ENCODE peak calls at places on chromosomes 13 and 19, in five cellular contexts. Y, J, Q, U and V are unnamed samples.
A peak's percentile ranks its signal among the peaks of the same experiment; 100 is the strongest.

GRCh38 chr13:95564948-95565347 is 12.4 kb downstream of the CLDN10 start:
- DNase-seq in Y (no peak), J (peak; percentile 89), Q (peak; percentile 67), U (no peak), V (peak; percentile 43)

GRCh38 chr13:106521101-106521799 is 14.2 kb downstream of the EFNB2 start:
- DNase-seq in Y (no peak), J (no peak), Q (no peak), U (no peak), V (no peak)

GRCh38 chr19:18603958-18604819 is 2.4 kb downstream of the CRLF1 start:
- DNase-seq in Y (no peak), J (no peak), Q (no peak), U (no peak), V (no peak)

GRCh38 chr13:20716951-20717350 is 13.5 kb downstream of the IL17D start:
- DNase-seq in Y (no peak), J (no peak), Q (no peak), U (no peak), V (no peak)

GRCh38 chr13:66469745-66470144 is 760.4 kb downstream of the PCDH9 start:
- DNase-seq in Y (no peak), J (no peak), Q (no peak), U (no peak), V (no peak)

GRCh38 chr19:19259741-19260140 is 13.4 kb downstream of the TM6SF2 start:
- DNase-seq in Y (no peak), J (peak; percentile 55), Q (no peak), U (no peak), V (no peak)

GRCh38 chr13:93225610-93226009 is 997 bp upstream of the GPC6 start:
- DNase-seq in Y (no peak), J (no peak), Q (no peak), U (no peak), V (no peak)

GRCh38 chr13:40345654-40346372 is 320.6 kb downstream of the FOXO1 start:
- DNase-seq in Y (no peak), J (no peak), Q (no peak), U (no peak), V (no peak)

GRCh38 chr19:33064778-33065550 is at the start of gene RHPN2:
- DNase-seq in Y (peak; percentile 48), J (peak; percentile 71), Q (no peak), U (no peak), V (peak; percentile 62)

GRCh38 chr13:40502236-40502635 is 164.2 kb downstream of the FOXO1 start:
- DNase-seq in Y (no peak), J (peak; percentile 21), Q (no peak), U (no peak), V (no peak)

GRCh38 chr13:65532231-65532630 is 1697.9 kb downstream of the PCDH9 start:
- DNase-seq in Y (no peak), J (no peak), Q (no peak), U (no peak), V (no peak)

GRCh38 chr19:367963-368623 is 23.5 kb upstream of the MIER2 start:
- DNase-seq in Y (no peak), J (no peak), Q (no peak), U (no peak), V (no peak)

GRCh38 chr19:18538115-18538514 is 5.3 kb downstream of the FKBP8 start:
- DNase-seq in Y (no peak), J (no peak), Q (no peak), U (no peak), V (no peak)

GRCh38 chr13:69168436-69168835 is 939.2 kb upstream of the ATXN8OS start:
- DNase-seq in Y (no peak), J (no peak), Q (no peak), U (no peak), V (no peak)

GRCh38 chr19:6686628-6686975 is 16.6 kb upstream of the TNFSF14 start:
- DNase-seq in Y (no peak), J (no peak), Q (no peak), U (no peak), V (no peak)

GRCh38 chr13:26487781-26488180 is 69.7 kb upstream of the WASF3 start:
- DNase-seq in Y (no peak), J (no peak), Q (no peak), U (no peak), V (no peak)

GRCh38 chr13:50365300-50365682 is 350.0 kb downstream of the KCNRG start:
- DNase-seq in Y (no peak), J (peak; percentile 22), Q (no peak), U (no peak), V (no peak)

GRCh38 chr13:107716741-107717140 is 498.6 kb downstream of the LIG4 start:
- DNase-seq in Y (no peak), J (no peak), Q (no peak), U (no peak), V (no peak)

GRCh38 chr13:75518439-75519088 is 19.1 kb downstream of the COMMD6 start:
- DNase-seq in Y (no peak), J (no peak), Q (no peak), U (no peak), V (no peak)

GRCh38 chr13:44396963-44397580 is 23.4 kb downstream of the SERP2 start:
- DNase-seq in Y (peak; percentile 43), J (peak; percentile 11), Q (peak; percentile 48), U (no peak), V (no peak)

GRCh38 chr13:20227730-20228129 is 4.4 kb downstream of the GJB6 start:
- DNase-seq in Y (no peak), J (no peak), Q (no peak), U (no peak), V (no peak)

GRCh38 chr19:51368366-51369282 is at the start of gene CLDND2:
- DNase-seq in Y (no peak), J (no peak), Q (no peak), U (no peak), V (no peak)

GRCh38 chr13:107441279-107441678 is 774.1 kb downstream of the LIG4 start:
- DNase-seq in Y (no peak), J (peak; percentile 20), Q (peak; percentile 79), U (peak; percentile 36), V (peak; percentile 48)

GRCh38 chr19:50059045-50059444 is 33.2 kb downstream of the ZNF473 start:
- DNase-seq in Y (no peak), J (no peak), Q (no peak), U (no peak), V (no peak)

GRCh38 chr13:102235689-102236088 is 166.2 kb downstream of the FGF14 start:
- DNase-seq in Y (no peak), J (no peak), Q (no peak), U (no peak), V (no peak)

GRCh38 chr13:45966715-45967114 is 85.8 kb downstream of the ZC3H13 start:
- DNase-seq in Y (no peak), J (no peak), Q (no peak), U (no peak), V (no peak)

GRCh38 chr19:31338069-31338767 is 11.0 kb downstream of the TSHZ3 start:
- DNase-seq in Y (peak; percentile 69), J (peak; percentile 77), Q (no peak), U (no peak), V (peak; percentile 29)

GRCh38 chr13:102198418-102199322 is 203.2 kb downstream of the FGF14 start:
- DNase-seq in Y (no peak), J (peak; percentile 44), Q (no peak), U (no peak), V (no peak)

GRCh38 chr13:112588490-112589297 is 741 bp upstream of the TUBGCP3 start:
- DNase-seq in Y (no peak), J (no peak), Q (no peak), U (no peak), V (no peak)

GRCh38 chr13:64078025-64078424 is 2662.4 kb upstream of the PCDH20 start:
- DNase-seq in Y (no peak), J (no peak), Q (no peak), U (no peak), V (no peak)

GRCh38 chr13:40505196-40505595 is 161.2 kb downstream of the FOXO1 start:
- DNase-seq in Y (no peak), J (no peak), Q (no peak), U (no peak), V (no peak)

GRCh38 chr19:1247747-1248453 is 483 bp upstream of the MIDN start:
- DNase-seq in Y (peak; percentile 90), J (peak; percentile 80), Q (no peak), U (no peak), V (peak; percentile 56)

GRCh38 chr13:48961379-48961778 is 14.3 kb upstream of the FNDC3A start:
- DNase-seq in Y (no peak), J (no peak), Q (no peak), U (no peak), V (no peak)

GRCh38 chr13:31172535-31172934 is 10.8 kb upstream of the HSPH1 start:
- DNase-seq in Y (no peak), J (peak; percentile 95), Q (peak; percentile 79), U (peak; percentile 49), V (peak; percentile 88)

GRCh38 chr19:39399684-39400465 is 6.8 kb upstream of the ZFP36 start:
- DNase-seq in Y (peak; percentile 7), J (no peak), Q (no peak), U (no peak), V (no peak)

GRCh38 chr19:45470147-45471081 is 2.6 kb downstream of the FOSB start:
- DNase-seq in Y (no peak), J (peak; percentile 65), Q (no peak), U (no peak), V (peak; percentile 62)
- H3K4me3 ChIP-seq in Y (peak overlapping the region; percentile 67), J (peak overlapping the region; percentile 81), Q (peak overlapping the region; percentile 59), U (peak overlapping the region; percentile 96), V (peak overlapping the region; percentile 99)

DNA sequence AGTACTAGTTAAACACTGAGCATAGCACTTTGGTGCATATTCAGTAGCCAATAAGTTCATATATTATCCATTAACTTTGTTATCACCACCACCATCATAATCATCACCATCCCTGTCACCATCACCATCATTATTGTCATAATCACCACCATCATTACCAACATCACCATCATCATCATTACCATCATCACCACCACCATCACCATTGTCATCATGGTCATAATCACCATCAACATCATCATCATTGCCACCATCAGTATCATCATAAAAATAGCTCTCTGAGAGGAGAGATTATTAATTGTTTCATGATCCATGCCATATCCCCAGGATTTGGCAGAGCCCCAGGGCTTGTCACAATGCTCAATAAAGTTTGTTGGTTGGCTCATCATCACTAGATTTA is 49.3 kb downstream of the MBD3L1 start:
- DNase-seq in Y (no peak), J (no peak), Q (no peak), U (no peak), V (no peak)
- TF ChIP-seq CTCF in Y (no peak), J (no peak), Q (no peak), U (no peak), V (no peak)

DNA sequence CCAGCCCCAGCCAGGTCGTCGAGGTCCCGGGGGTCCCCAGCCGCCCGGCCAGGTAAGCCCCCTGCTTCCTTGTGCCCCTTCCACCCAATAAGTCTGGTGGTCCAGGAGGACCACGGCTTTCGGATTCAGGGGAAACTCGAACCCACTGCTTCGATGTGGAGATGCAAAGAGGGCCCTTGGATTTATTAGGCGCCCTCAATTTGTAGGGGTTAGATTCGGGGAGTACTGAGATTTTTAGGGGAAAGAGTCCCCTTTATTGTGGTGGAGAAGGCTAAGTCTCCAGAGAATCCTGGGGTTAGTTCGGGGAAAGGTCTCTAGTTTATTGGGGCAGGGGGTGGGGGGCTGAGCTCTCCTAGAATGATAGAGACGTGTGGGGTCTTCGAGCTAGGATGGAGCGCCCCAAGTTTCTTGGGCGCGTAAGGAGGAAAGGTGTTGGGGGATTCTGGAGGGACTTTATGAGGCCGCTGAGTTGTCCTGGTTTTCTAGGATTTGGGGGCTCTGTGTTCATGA is 3.8 kb upstream of the LTBP4 start:
- DNase-seq in Y (peak; percentile 15), J (no peak), Q (no peak), U (no peak), V (no peak)
- H3K4me3 ChIP-seq in Y (peak overlapping the region; percentile 80), J (no peak overlapping the region), Q (peak overlapping the region; percentile 43), U (peak overlapping the region; percentile 69), V (no peak overlapping the region)

GRCh38 chr13:52026246-52026626 is 1.7 kb downstream of the UTP14C start:
- DNase-seq in Y (no peak), J (no peak), Q (no peak), U (no peak), V (no peak)
- TF ChIP-seq CTCF in Y (no peak), J (no peak), Q (no peak), U (no peak), V (no peak)